ENCODE peak calls at places on chromosomes 16 and 17, in ten cellular contexts. One of them, this sample, is unnamed.

GRCh38 chr17:9402590-9403199 is 172.9 kb downstream of the STX8 start:
- DNase-seq in RWPE1: no peak
- DNase-seq in Panc1: no peak
- DNase-seq in CD8-positive, alpha-beta T cell: no peak
- DNase-seq in hepatocyte: peak; percentile 22
- DNase-seq in left ventricle myocardium inferior: no peak
- DNase-seq in PC-9: peak; percentile 21
- DNase-seq in upper lobe of right lung: no peak
- DNase-seq in A549: peak; percentile 67
- DNase-seq in adrenal gland: no peak
- DNase-seq in this sample: no peak

GRCh38 chr16:53732296-53732929 is 28.5 kb downstream of the FTO start:
- DNase-seq in RWPE1: peak; percentile 23
- DNase-seq in Panc1: no peak
- DNase-seq in CD8-positive, alpha-beta T cell: no peak
- DNase-seq in hepatocyte: no peak
- DNase-seq in left ventricle myocardium inferior: no peak
- DNase-seq in PC-9: peak; percentile 52
- DNase-seq in upper lobe of right lung: no peak
- DNase-seq in A549: peak; percentile 93
- DNase-seq in adrenal gland: peak; percentile 38
- DNase-seq in this sample: no peak

GRCh38 chr17:74149597-74150427 is 53.7 kb upstream of the RPL38 start:
- DNase-seq in RWPE1: no peak
- DNase-seq in Panc1: no peak
- DNase-seq in CD8-positive, alpha-beta T cell: no peak
- DNase-seq in hepatocyte: no peak
- DNase-seq in left ventricle myocardium inferior: no peak
- DNase-seq in PC-9: no peak
- DNase-seq in upper lobe of right lung: no peak
- DNase-seq in A549: no peak
- DNase-seq in adrenal gland: no peak
- DNase-seq in this sample: no peak

GRCh38 chr16:77680496-77680895 is 41.8 kb upstream of the NUDT7 start:
- DNase-seq in RWPE1: no peak
- DNase-seq in Panc1: no peak
- DNase-seq in CD8-positive, alpha-beta T cell: no peak
- DNase-seq in hepatocyte: no peak
- DNase-seq in left ventricle myocardium inferior: no peak
- DNase-seq in PC-9: no peak
- DNase-seq in upper lobe of right lung: no peak
- DNase-seq in A549: no peak
- DNase-seq in adrenal gland: no peak
- DNase-seq in this sample: no peak

GRCh38 chr17:33234930-33235685 is 58.0 kb downstream of the ASIC2 start:
- DNase-seq in RWPE1: peak; percentile 95
- DNase-seq in Panc1: peak; percentile 60
- DNase-seq in CD8-positive, alpha-beta T cell: no peak
- DNase-seq in hepatocyte: peak; percentile 65
- DNase-seq in left ventricle myocardium inferior: peak; percentile 54
- DNase-seq in PC-9: peak; percentile 65
- DNase-seq in upper lobe of right lung: no peak
- DNase-seq in A549: peak; percentile 66
- DNase-seq in adrenal gland: peak; percentile 93
- DNase-seq in this sample: no peak

GRCh38 chr16:78184554-78185183 is 85.2 kb downstream of the WWOX start:
- DNase-seq in RWPE1: no peak
- DNase-seq in Panc1: no peak
- DNase-seq in CD8-positive, alpha-beta T cell: no peak
- DNase-seq in hepatocyte: peak; percentile 59
- DNase-seq in left ventricle myocardium inferior: no peak
- DNase-seq in PC-9: no peak
- DNase-seq in upper lobe of right lung: no peak
- DNase-seq in A549: peak; percentile 26
- DNase-seq in adrenal gland: no peak
- DNase-seq in this sample: no peak

GRCh38 chr16:73040136-73040535 is 7.8 kb downstream of the ZFHX3 start:
- DNase-seq in RWPE1: no peak
- DNase-seq in Panc1: no peak
- DNase-seq in CD8-positive, alpha-beta T cell: no peak
- DNase-seq in hepatocyte: no peak
- DNase-seq in left ventricle myocardium inferior: no peak
- DNase-seq in PC-9: no peak
- DNase-seq in upper lobe of right lung: no peak
- DNase-seq in A549: no peak
- DNase-seq in adrenal gland: peak; percentile 13
- DNase-seq in this sample: no peak

GRCh38 chr17:43665387-43666101 is 3.8 kb upstream of the MEOX1 start:
- DNase-seq in RWPE1: no peak
- DNase-seq in Panc1: no peak
- DNase-seq in CD8-positive, alpha-beta T cell: no peak
- DNase-seq in hepatocyte: no peak
- DNase-seq in left ventricle myocardium inferior: peak; percentile 73
- DNase-seq in PC-9: peak; percentile 79
- DNase-seq in upper lobe of right lung: no peak
- DNase-seq in A549: no peak
- DNase-seq in adrenal gland: peak; percentile 30
- DNase-seq in this sample: no peak

GRCh38 chr16:2174396-2175131 is 19.0 kb downstream of the TRAF7 start:
- DNase-seq in RWPE1: no peak
- DNase-seq in Panc1: no peak
- DNase-seq in CD8-positive, alpha-beta T cell: no peak
- DNase-seq in hepatocyte: no peak
- DNase-seq in left ventricle myocardium inferior: no peak
- DNase-seq in PC-9: no peak
- DNase-seq in upper lobe of right lung: no peak
- DNase-seq in A549: no peak
- DNase-seq in adrenal gland: peak; percentile 67
- DNase-seq in this sample: no peak

GRCh38 chr16:59169168-59169567 is 435.1 kb upstream of the GOT2 start:
- DNase-seq in RWPE1: no peak
- DNase-seq in Panc1: no peak
- DNase-seq in CD8-positive, alpha-beta T cell: no peak
- DNase-seq in hepatocyte: no peak
- DNase-seq in left ventricle myocardium inferior: no peak
- DNase-seq in PC-9: no peak
- DNase-seq in upper lobe of right lung: no peak
- DNase-seq in A549: peak; percentile 9
- DNase-seq in adrenal gland: no peak
- DNase-seq in this sample: no peak

GRCh38 chr16:65524231-65524630 is 402.4 kb upstream of the CDH11 start:
- DNase-seq in RWPE1: no peak
- DNase-seq in Panc1: no peak
- DNase-seq in CD8-positive, alpha-beta T cell: no peak
- DNase-seq in hepatocyte: no peak
- DNase-seq in left ventricle myocardium inferior: no peak
- DNase-seq in PC-9: no peak
- DNase-seq in upper lobe of right lung: no peak
- DNase-seq in A549: no peak
- DNase-seq in adrenal gland: no peak
- DNase-seq in this sample: no peak

GRCh38 chr16:65524997-65525396 is 403.1 kb upstream of the CDH11 start:
- DNase-seq in RWPE1: no peak
- DNase-seq in Panc1: no peak
- DNase-seq in CD8-positive, alpha-beta T cell: no peak
- DNase-seq in hepatocyte: peak; percentile 44
- DNase-seq in left ventricle myocardium inferior: no peak
- DNase-seq in PC-9: no peak
- DNase-seq in upper lobe of right lung: no peak
- DNase-seq in A549: no peak
- DNase-seq in adrenal gland: peak; percentile 34
- DNase-seq in this sample: no peak

GRCh38 chr16:65522412-65522811 is 400.5 kb upstream of the CDH11 start:
- DNase-seq in RWPE1: no peak
- DNase-seq in Panc1: no peak
- DNase-seq in CD8-positive, alpha-beta T cell: no peak
- DNase-seq in hepatocyte: no peak
- DNase-seq in left ventricle myocardium inferior: no peak
- DNase-seq in PC-9: no peak
- DNase-seq in upper lobe of right lung: no peak
- DNase-seq in A549: no peak
- DNase-seq in adrenal gland: no peak
- DNase-seq in this sample: no peak

GRCh38 chr16:65523258-65523950 is 401.5 kb upstream of the CDH11 start:
- DNase-seq in RWPE1: no peak
- DNase-seq in Panc1: no peak
- DNase-seq in CD8-positive, alpha-beta T cell: no peak
- DNase-seq in hepatocyte: no peak
- DNase-seq in left ventricle myocardium inferior: no peak
- DNase-seq in PC-9: no peak
- DNase-seq in upper lobe of right lung: no peak
- DNase-seq in A549: no peak
- DNase-seq in adrenal gland: no peak
- DNase-seq in this sample: no peak

DNA sequence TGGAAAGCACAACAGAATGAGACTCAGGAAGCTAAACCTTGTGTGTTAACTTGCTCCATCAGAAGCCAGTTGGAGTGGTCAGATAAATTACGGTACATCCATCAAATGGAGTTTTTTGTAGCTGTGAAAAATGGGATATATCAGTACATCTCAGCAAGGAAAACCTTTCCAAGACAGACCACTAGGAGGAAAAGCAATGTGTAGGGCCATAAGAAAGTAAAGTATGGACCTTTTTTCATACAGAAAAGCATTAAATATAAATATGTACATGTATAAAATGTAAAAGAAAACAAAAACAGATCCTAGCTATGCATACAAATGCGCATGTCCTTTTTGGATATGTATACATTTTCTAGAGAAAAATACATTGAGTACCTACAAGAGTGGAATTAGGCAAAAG is 403.9 kb upstream of the CDH11 start:
- DNase-seq in RWPE1: no peak
- DNase-seq in Panc1: no peak
- DNase-seq in CD8-positive, alpha-beta T cell: no peak
- DNase-seq in hepatocyte: no peak
- DNase-seq in left ventricle myocardium inferior: no peak
- DNase-seq in PC-9: no peak
- DNase-seq in upper lobe of right lung: no peak
- DNase-seq in A549: no peak
- DNase-seq in adrenal gland: no peak
- DNase-seq in this sample: no peak
- TF ChIP-seq CTCF in RWPE1: no peak
- TF ChIP-seq CTCF in Panc1: no peak
- TF ChIP-seq CTCF in CD8-positive, alpha-beta T cell: no peak
- TF ChIP-seq CTCF in hepatocyte: no peak
- TF ChIP-seq CTCF in left ventricle myocardium inferior: no peak
- TF ChIP-seq CTCF in PC-9: no peak
- TF ChIP-seq CTCF in upper lobe of right lung: no peak
- TF ChIP-seq CTCF in A549: no peak
- TF ChIP-seq CTCF in adrenal gland: no peak
- TF ChIP-seq CTCF in this sample: no peak

DNA sequence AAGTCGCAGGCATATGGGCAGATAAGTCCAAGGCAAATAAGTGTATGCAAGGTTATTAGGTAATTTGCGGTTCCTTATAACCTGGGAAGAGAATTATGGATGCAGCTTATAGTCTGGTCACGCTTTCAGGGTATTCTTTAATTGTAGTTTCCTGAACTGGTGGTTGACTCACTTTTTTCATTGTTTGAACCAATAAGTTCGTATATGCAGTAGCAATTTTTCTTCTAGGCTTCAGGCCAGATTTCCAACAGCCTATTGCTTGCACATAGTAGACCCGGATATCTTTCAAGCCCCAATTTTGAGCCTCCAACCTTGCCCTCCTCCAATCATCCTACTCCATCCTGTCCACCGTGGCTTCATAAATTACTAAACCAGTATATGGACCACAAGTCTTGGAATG is 12.8 kb downstream of the CEP95 start:
- DNase-seq in RWPE1: no peak
- DNase-seq in Panc1: no peak
- DNase-seq in CD8-positive, alpha-beta T cell: no peak
- DNase-seq in hepatocyte: no peak
- DNase-seq in left ventricle myocardium inferior: no peak
- DNase-seq in PC-9: no peak
- DNase-seq in upper lobe of right lung: no peak
- DNase-seq in A549: no peak
- DNase-seq in adrenal gland: no peak
- DNase-seq in this sample: no peak
- H3K27ac ChIP-seq in RWPE1: no peak overlapping the region
- H3K27ac ChIP-seq in Panc1: no peak overlapping the region
- H3K27ac ChIP-seq in CD8-positive, alpha-beta T cell: no peak overlapping the region
- H3K27ac ChIP-seq in hepatocyte: no peak overlapping the region
- H3K27ac ChIP-seq in left ventricle myocardium inferior: no peak overlapping the region
- H3K27ac ChIP-seq in PC-9: no peak overlapping the region
- H3K27ac ChIP-seq in upper lobe of right lung: no peak overlapping the region
- H3K27ac ChIP-seq in A549: no peak overlapping the region
- H3K27ac ChIP-seq in adrenal gland: no peak overlapping the region
- H3K27ac ChIP-seq in this sample: no peak overlapping the region

DNA sequence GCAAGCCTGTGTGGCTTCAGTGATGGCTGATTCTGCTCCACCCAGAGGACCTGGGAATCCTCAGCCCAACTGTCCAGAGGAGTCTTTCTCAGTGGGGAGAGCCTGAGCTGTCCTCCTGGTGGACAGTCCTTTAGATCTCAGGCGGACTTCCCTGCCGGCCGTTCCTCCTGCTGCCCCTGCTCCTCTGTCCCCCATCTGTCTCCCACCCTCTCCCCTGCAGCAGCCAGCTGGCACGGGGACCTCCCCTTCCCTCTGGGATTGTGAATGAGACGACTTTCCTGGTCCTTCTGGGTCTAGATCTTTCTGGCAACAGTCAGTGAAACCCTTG is 279.7 kb downstream of the SEC14L1 start:
- DNase-seq in RWPE1: no peak
- DNase-seq in Panc1: no peak
- DNase-seq in CD8-positive, alpha-beta T cell: no peak
- DNase-seq in hepatocyte: no peak
- DNase-seq in left ventricle myocardium inferior: no peak
- DNase-seq in PC-9: no peak
- DNase-seq in upper lobe of right lung: no peak
- DNase-seq in A549: no peak
- DNase-seq in adrenal gland: no peak
- DNase-seq in this sample: no peak
- TF ChIP-seq CTCF in RWPE1: no peak
- TF ChIP-seq CTCF in Panc1: no peak
- TF ChIP-seq CTCF in CD8-positive, alpha-beta T cell: no peak
- TF ChIP-seq CTCF in hepatocyte: no peak
- TF ChIP-seq CTCF in left ventricle myocardium inferior: no peak
- TF ChIP-seq CTCF in PC-9: no peak
- TF ChIP-seq CTCF in upper lobe of right lung: no peak
- TF ChIP-seq CTCF in A549: no peak
- TF ChIP-seq CTCF in adrenal gland: no peak
- TF ChIP-seq CTCF in this sample: no peak

GRCh38 chr16:79600636-79601091 is at the start of gene MAF:
- DNase-seq in RWPE1: peak; percentile 94
- DNase-seq in Panc1: no peak
- DNase-seq in CD8-positive, alpha-beta T cell: peak; percentile 71
- DNase-seq in hepatocyte: peak; percentile 98
- DNase-seq in left ventricle myocardium inferior: peak; percentile 89
- DNase-seq in PC-9: no peak
- DNase-seq in upper lobe of right lung: peak; percentile 95
- DNase-seq in A549: peak; percentile 72
- DNase-seq in adrenal gland: peak; percentile 98
- DNase-seq in this sample: peak; percentile 95
- H3K27ac ChIP-seq in RWPE1: peak within 1 kb of the TSS; percentile 97
- H3K27ac ChIP-seq in Panc1: no peak within 1 kb of the TSS
- H3K27ac ChIP-seq in CD8-positive, alpha-beta T cell: peak within 1 kb of the TSS; percentile 29
- H3K27ac ChIP-seq in hepatocyte: peak within 1 kb of the TSS; percentile 97
- H3K27ac ChIP-seq in left ventricle myocardium inferior: peak within 1 kb of the TSS; percentile 95
- H3K27ac ChIP-seq in PC-9: no peak within 1 kb of the TSS
- H3K27ac ChIP-seq in upper lobe of right lung: peak within 1 kb of the TSS; percentile 91
- H3K27ac ChIP-seq in A549: peak within 1 kb of the TSS; percentile 5
- H3K27ac ChIP-seq in adrenal gland: peak within 1 kb of the TSS; percentile 73
- H3K27ac ChIP-seq in this sample: peak within 1 kb of the TSS; percentile 91

This sample was measured in lower lobe of right lung.